ENCODE peak calls at places on chromosomes 16 and 17, in four cellular contexts. E is HCT116, O is transverse colon, P is breast epithelium. T is an unnamed sample.

GRCh38 chr17:29113334-29113733 is 66.9 kb downstream of the MYO18A start:
- DNase-seq in O (no peak), E (no peak), P (no peak), T (no peak)

GRCh38 chr16:1310832-1311200 is 1.4 kb downstream of the UBE2I start:
- DNase-seq in P (no peak), E (no peak), O (no peak), T (no peak)

GRCh38 chr17:67687541-67687940 is 30.2 kb upstream of the NOL11 start:
- DNase-seq in P (no peak), E (no peak), O (no peak), T (no peak)

GRCh38 chr17:75011788-75012319 is 616 bp upstream of the MRPL58 start:
- DNase-seq in O (peak), P (peak), E (no peak), T (no peak)

GRCh38 chr17:13851889-13852288 is 217.4 kb upstream of the COX10 start:
- DNase-seq in O (no peak), E (no peak), P (no peak), T (no peak)

GRCh38 chr17:41684050-41684449 is 4.6 kb upstream of the EIF1 start:
- DNase-seq in E (no peak), O (no peak), P (no peak), T (no peak)

GRCh38 chr16:12256880-12257279 is 280.3 kb downstream of the SNX29 start:
- DNase-seq in P (no peak), O (no peak), E (no peak), T (no peak)

GRCh38 chr17:38584350-38584925 is 21.3 kb downstream of the SRCIN1 start:
- DNase-seq in O (peak), E (no peak), P (peak), T (no peak)

GRCh38 chr17:36614974-36615373 is 13.6 kb downstream of the MRM1 start:
- DNase-seq in O (no peak), E (no peak), P (no peak), T (no peak)

GRCh38 chr17:17443173-17443572 is 33.6 kb upstream of the MED9 start:
- DNase-seq in O (no peak), E (no peak), P (no peak), T (no peak)

GRCh38 chr16:84054271-84054670 is 11.7 kb upstream of the SLC38A8 start:
- DNase-seq in O (peak), P (no peak), E (no peak), T (no peak)

GRCh38 chr17:82956146-82956725 is 116.4 kb upstream of the ZNF750 start:
- DNase-seq in P (no peak), E (no peak), O (no peak), T (no peak)

GRCh38 chr17:41792835-41793748 is 6.6 kb upstream of the JUP start:
- DNase-seq in E (peak), P (peak), O (peak), T (no peak)

GRCh38 chr17:74925242-74925641 is 1.2 kb downstream of the OTOP2 start:
- DNase-seq in O (no peak), E (no peak), P (no peak), T (no peak)

GRCh38 chr17:53837131-53837530 is 14.4 kb downstream of the KIF2B start:
- DNase-seq in O (no peak), E (no peak), P (no peak), T (no peak)

GRCh38 chr17:17008998-17009397 is 33.3 kb upstream of the MPRIP start:
- DNase-seq in P (no peak), O (no peak), E (no peak), T (no peak)

GRCh38 chr16:27284865-27285675 is 16.5 kb upstream of the NSMCE1 start:
- DNase-seq in E (no peak), P (no peak), O (no peak), T (peak)

GRCh38 chr16:80347900-80348299 is 192.9 kb upstream of the DYNLRB2 start:
- DNase-seq in P (no peak), E (no peak), O (no peak), T (no peak)

GRCh38 chr16:86621966-86622365 is 43.6 kb downstream of the FOXL1 start:
- DNase-seq in E (no peak), O (no peak), P (no peak), T (no peak)

GRCh38 chr16:86618431-86619262 is 40.3 kb downstream of the FOXL1 start:
- DNase-seq in E (no peak), P (no peak), O (no peak), T (no peak)

GRCh38 chr16:86616906-86617305 is 38.6 kb downstream of the FOXL1 start:
- DNase-seq in O (no peak), E (no peak), P (no peak), T (no peak)

GRCh38 chr16:86620184-86620583 is 41.8 kb downstream of the FOXL1 start:
- DNase-seq in O (no peak), P (no peak), E (no peak), T (no peak)

DNA sequence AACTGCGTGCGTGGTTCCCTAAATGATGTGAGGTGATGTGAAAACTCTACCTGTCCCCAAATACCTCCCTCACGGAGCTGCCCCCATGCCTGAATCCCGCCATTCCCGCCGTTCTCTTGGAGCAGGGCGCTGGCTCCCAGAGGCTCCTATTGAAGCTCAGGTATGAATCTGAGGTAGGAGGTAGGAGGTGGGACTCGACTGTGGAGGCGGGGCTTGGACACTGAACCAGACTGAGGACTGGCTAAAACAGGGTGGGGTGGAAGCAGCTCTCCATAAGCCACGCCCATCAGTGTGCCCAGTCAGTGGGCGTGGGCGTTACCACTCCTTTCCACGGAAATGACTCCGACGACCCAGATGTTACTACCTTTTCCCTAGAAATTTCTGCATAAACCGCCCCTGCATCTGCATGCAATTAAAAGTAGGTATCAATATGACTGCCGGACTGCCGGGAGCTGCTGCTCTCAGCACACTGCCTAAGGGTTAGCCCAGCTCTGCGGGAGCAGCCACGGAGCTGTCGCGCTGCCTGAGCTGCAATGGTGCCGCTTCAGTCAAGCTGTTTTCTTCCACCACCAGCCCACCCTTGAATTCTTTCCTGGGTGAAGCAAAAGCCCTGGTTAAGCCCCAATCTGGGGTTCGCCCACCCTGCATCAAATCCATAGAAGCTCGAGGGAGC is 41.0 kb downstream of the FOXL1 start:
- DNase-seq in P (no peak), O (no peak), E (no peak), T (no peak)
- H3K4me3 ChIP-seq in P (peak), O (peak), E (no peak), T (no peak)

GRCh38 chr17:46163316-46163715 is 29.9 kb downstream of the KANSL1 start:
- DNase-seq in E (no peak), O (no peak), P (no peak), T (no peak)
- TF ChIP-seq POLR2A in E (no peak), O (no peak), P (no peak), T (no peak)

GRCh38 chr17:50196826-50197225 is 4.6 kb downstream of the COL1A1 start:
- DNase-seq in P (no peak), O (no peak), E (no peak), T (no peak)
- TF ChIP-seq POLR2AphosphoS5 in P (no peak), O (no peak), E (no peak), T (no peak)

DNA sequence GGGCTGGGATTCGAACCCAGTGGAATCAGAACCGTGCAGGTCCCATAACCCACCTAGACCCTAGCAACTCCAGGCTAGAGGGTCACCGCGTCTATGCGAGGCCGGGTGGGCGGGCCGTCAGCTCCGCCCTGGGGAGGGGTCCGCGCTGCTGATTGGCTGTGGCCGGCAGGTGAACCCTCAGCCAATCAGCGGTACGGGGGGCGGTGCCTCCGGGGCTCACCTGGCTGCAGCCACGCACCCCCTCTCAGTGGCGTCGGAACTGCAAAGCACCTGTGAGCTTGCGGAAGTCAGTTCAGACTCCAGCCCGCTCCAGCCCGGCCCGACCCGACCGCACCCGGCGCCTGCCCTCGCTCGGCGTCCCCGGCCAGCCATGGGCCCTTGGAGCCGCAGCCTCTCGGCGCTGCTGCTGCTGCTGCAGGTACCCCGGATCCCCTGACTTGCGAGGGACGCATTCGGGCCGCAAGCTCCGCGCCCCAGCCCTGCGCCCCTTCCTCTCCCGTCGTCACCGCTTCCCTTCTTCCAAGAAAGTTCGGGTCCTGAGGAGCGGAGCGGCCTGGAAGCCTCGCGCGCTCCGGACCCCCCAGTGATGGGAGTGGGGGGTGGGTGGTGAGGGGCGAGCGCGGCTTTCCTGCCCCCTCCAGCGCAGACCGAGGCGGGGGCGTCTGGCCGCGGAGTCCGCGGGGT is at the start of gene CDH1:
- DNase-seq in O (peak), E (peak), P (peak), T (no peak)
- H3K4me3 ChIP-seq in O (peak), E (peak), P (no peak), T (peak)

GRCh38 chr16:70579648-70580630 is 56.3 kb downstream of the SF3B3 start:
- DNase-seq in O (peak), P (peak), E (no peak), T (no peak)
- TF ChIP-seq POLR2A in O (no peak), P (no peak), E (no peak), T (no peak)

T was measured in esophagus muscularis mucosa.